ENCODE peak calls at places on chromosomes 13 and 19, in five cellular contexts. One of them, this sample, is unnamed.

GRCh38 chr19:4423727-4424126 is 21.3 kb downstream of the CHAF1A start:
- DNase-seq in thoracic aorta: no peak
- DNase-seq in esophagus squamous epithelium: no peak
- DNase-seq in lower leg skin: no peak
- DNase-seq in GM23338: no peak
- DNase-seq in this sample: no peak

GRCh38 chr19:2949939-2950285 is 5.1 kb upstream of the ZNF77 start:
- DNase-seq in thoracic aorta: no peak
- DNase-seq in esophagus squamous epithelium: no peak
- DNase-seq in lower leg skin: no peak
- DNase-seq in GM23338: peak
- DNase-seq in this sample: no peak

GRCh38 chr13:39836038-39836437 is 180.6 kb downstream of the COG6 start:
- DNase-seq in thoracic aorta: no peak
- DNase-seq in esophagus squamous epithelium: no peak
- DNase-seq in lower leg skin: no peak
- DNase-seq in GM23338: peak
- DNase-seq in this sample: no peak

GRCh38 chr13:99354371-99354951 is 47.3 kb upstream of the GPR183 start:
- DNase-seq in thoracic aorta: no peak
- DNase-seq in esophagus squamous epithelium: no peak
- DNase-seq in lower leg skin: no peak
- DNase-seq in GM23338: no peak
- DNase-seq in this sample: no peak

GRCh38 chr19:1756264-1756663 is 3.0 kb downstream of the ONECUT3 start:
- DNase-seq in thoracic aorta: no peak
- DNase-seq in esophagus squamous epithelium: no peak
- DNase-seq in lower leg skin: no peak
- DNase-seq in GM23338: no peak
- DNase-seq in this sample: no peak

GRCh38 chr19:2375341-2376121 is 15.5 kb downstream of the TMPRSS9 start:
- DNase-seq in thoracic aorta: no peak
- DNase-seq in esophagus squamous epithelium: no peak
- DNase-seq in lower leg skin: no peak
- DNase-seq in GM23338: no peak
- DNase-seq in this sample: no peak

GRCh38 chr19:33780746-33781145 is 15.9 kb upstream of the KCTD15 start:
- DNase-seq in thoracic aorta: no peak
- DNase-seq in esophagus squamous epithelium: no peak
- DNase-seq in lower leg skin: no peak
- DNase-seq in GM23338: no peak
- DNase-seq in this sample: no peak

GRCh38 chr19:50557009-50557613 is 11.1 kb downstream of the LRRC4B start:
- DNase-seq in thoracic aorta: no peak
- DNase-seq in esophagus squamous epithelium: no peak
- DNase-seq in lower leg skin: no peak
- DNase-seq in GM23338: peak
- DNase-seq in this sample: no peak

GRCh38 chr13:46032341-46032740 is 20.2 kb downstream of the ZC3H13 start:
- DNase-seq in thoracic aorta: no peak
- DNase-seq in esophagus squamous epithelium: no peak
- DNase-seq in lower leg skin: no peak
- DNase-seq in GM23338: no peak
- DNase-seq in this sample: no peak

GRCh38 chr13:42594577-42595571 is 20.9 kb downstream of the TNFSF11 start:
- DNase-seq in thoracic aorta: no peak
- DNase-seq in esophagus squamous epithelium: no peak
- DNase-seq in lower leg skin: no peak
- DNase-seq in GM23338: peak
- DNase-seq in this sample: no peak

GRCh38 chr13:106961219-106961618 is 393.3 kb upstream of the ARGLU1 start:
- DNase-seq in thoracic aorta: no peak
- DNase-seq in esophagus squamous epithelium: no peak
- DNase-seq in lower leg skin: no peak
- DNase-seq in GM23338: no peak
- DNase-seq in this sample: no peak

GRCh38 chr19:33840382-33840781 is 43.7 kb downstream of the KCTD15 start:
- DNase-seq in thoracic aorta: no peak
- DNase-seq in esophagus squamous epithelium: no peak
- DNase-seq in lower leg skin: peak
- DNase-seq in GM23338: no peak
- DNase-seq in this sample: no peak

GRCh38 chr13:111338841-111339240 is 18.4 kb downstream of the TEX29 start:
- DNase-seq in thoracic aorta: no peak
- DNase-seq in esophagus squamous epithelium: no peak
- DNase-seq in lower leg skin: peak
- DNase-seq in GM23338: no peak
- DNase-seq in this sample: no peak

GRCh38 chr13:72295173-72295572 is 428.2 kb upstream of the DACH1 start:
- DNase-seq in thoracic aorta: no peak
- DNase-seq in esophagus squamous epithelium: no peak
- DNase-seq in lower leg skin: no peak
- DNase-seq in GM23338: no peak
- DNase-seq in this sample: no peak

GRCh38 chr19:51460164-51460992 is 2.1 kb upstream of the SIGLEC8 start:
- DNase-seq in thoracic aorta: no peak
- DNase-seq in esophagus squamous epithelium: no peak
- DNase-seq in lower leg skin: peak
- DNase-seq in GM23338: peak
- DNase-seq in this sample: no peak

GRCh38 chr19:50720921-50721291 is 1.3 kb upstream of the SHANK1 start:
- DNase-seq in thoracic aorta: no peak
- DNase-seq in esophagus squamous epithelium: no peak
- DNase-seq in lower leg skin: no peak
- DNase-seq in GM23338: no peak
- DNase-seq in this sample: no peak

GRCh38 chr13:60114499-60115028 is 49.2 kb downstream of the DIAPH3 start:
- DNase-seq in thoracic aorta: no peak
- DNase-seq in esophagus squamous epithelium: no peak
- DNase-seq in lower leg skin: no peak
- DNase-seq in GM23338: no peak
- DNase-seq in this sample: no peak

GRCh38 chr13:21970172-21970571 is 299.3 kb downstream of the FGF9 start:
- DNase-seq in thoracic aorta: no peak
- DNase-seq in esophagus squamous epithelium: no peak
- DNase-seq in lower leg skin: no peak
- DNase-seq in GM23338: no peak
- DNase-seq in this sample: no peak

GRCh38 chr19:3603121-3603841 is 3.4 kb downstream of the TBXA2R start:
- DNase-seq in thoracic aorta: no peak
- DNase-seq in esophagus squamous epithelium: no peak
- DNase-seq in lower leg skin: no peak
- DNase-seq in GM23338: no peak
- DNase-seq in this sample: no peak

GRCh38 chr13:113211774-113212173 is 2.4 kb downstream of the CUL4A start:
- DNase-seq in thoracic aorta: no peak
- DNase-seq in esophagus squamous epithelium: no peak
- DNase-seq in lower leg skin: no peak
- DNase-seq in GM23338: peak
- DNase-seq in this sample: no peak

GRCh38 chr19:1750343-1751021 is 2.8 kb upstream of the ONECUT3 start:
- DNase-seq in thoracic aorta: no peak
- DNase-seq in esophagus squamous epithelium: no peak
- DNase-seq in lower leg skin: no peak
- DNase-seq in GM23338: no peak
- DNase-seq in this sample: no peak

GRCh38 chr19:56295531-56296455 is 18.8 kb downstream of the ZSCAN5A start:
- DNase-seq in thoracic aorta: no peak
- DNase-seq in esophagus squamous epithelium: no peak
- DNase-seq in lower leg skin: no peak
- DNase-seq in GM23338: peak
- DNase-seq in this sample: no peak

GRCh38 chr19:35879068-35879467 is 10.7 kb downstream of the APLP1 start:
- DNase-seq in thoracic aorta: no peak
- DNase-seq in esophagus squamous epithelium: no peak
- DNase-seq in lower leg skin: no peak
- DNase-seq in GM23338: peak
- DNase-seq in this sample: no peak

GRCh38 chr19:34172661-34173144 is 399 bp downstream of the LSM14A start:
- DNase-seq in thoracic aorta: no peak
- DNase-seq in esophagus squamous epithelium: no peak
- DNase-seq in lower leg skin: no peak
- DNase-seq in GM23338: no peak
- DNase-seq in this sample: no peak

GRCh38 chr13:42997381-42997780 is 5.3 kb upstream of the EPSTI1 start:
- DNase-seq in thoracic aorta: no peak
- DNase-seq in esophagus squamous epithelium: no peak
- DNase-seq in lower leg skin: no peak
- DNase-seq in GM23338: no peak
- DNase-seq in this sample: no peak

GRCh38 chr13:100389617-100390016 is 199.0 kb downstream of the GGACT start:
- DNase-seq in thoracic aorta: no peak
- DNase-seq in esophagus squamous epithelium: no peak
- DNase-seq in lower leg skin: no peak
- DNase-seq in GM23338: no peak
- DNase-seq in this sample: no peak

GRCh38 chr19:47796785-47797184 is 7.6 kb downstream of the TPRX1 start:
- DNase-seq in thoracic aorta: no peak
- DNase-seq in esophagus squamous epithelium: no peak
- DNase-seq in lower leg skin: no peak
- DNase-seq in GM23338: no peak
- DNase-seq in this sample: no peak

GRCh38 chr19:47792616-47793015 is 11.7 kb downstream of the TPRX1 start:
- DNase-seq in thoracic aorta: no peak
- DNase-seq in esophagus squamous epithelium: no peak
- DNase-seq in lower leg skin: no peak
- DNase-seq in GM23338: no peak
- DNase-seq in this sample: no peak

GRCh38 chr19:47797996-47798903 is 6.1 kb downstream of the TPRX1 start:
- DNase-seq in thoracic aorta: no peak
- DNase-seq in esophagus squamous epithelium: no peak
- DNase-seq in lower leg skin: no peak
- DNase-seq in GM23338: no peak
- DNase-seq in this sample: no peak

GRCh38 chr19:47790398-47790814 is 11.9 kb downstream of the SELENOW start:
- DNase-seq in thoracic aorta: peak
- DNase-seq in esophagus squamous epithelium: no peak
- DNase-seq in lower leg skin: peak
- DNase-seq in GM23338: peak
- DNase-seq in this sample: peak

GRCh38 chr19:47794526-47794925 is 9.8 kb downstream of the TPRX1 start:
- DNase-seq in thoracic aorta: no peak
- DNase-seq in esophagus squamous epithelium: no peak
- DNase-seq in lower leg skin: no peak
- DNase-seq in GM23338: peak
- DNase-seq in this sample: no peak
- TF ChIP-seq CTCF in thoracic aorta: no peak
- TF ChIP-seq CTCF in esophagus squamous epithelium: no peak
- TF ChIP-seq CTCF in lower leg skin: no peak
- TF ChIP-seq CTCF in GM23338: peak
- TF ChIP-seq CTCF in this sample: no peak

GRCh38 chr19:36973021-36973843 is 57.1 kb downstream of the ZNF568 start:
- DNase-seq in thoracic aorta: peak
- DNase-seq in esophagus squamous epithelium: peak
- DNase-seq in lower leg skin: peak
- DNase-seq in GM23338: peak
- DNase-seq in this sample: peak
- TF ChIP-seq CTCF in thoracic aorta: peak
- TF ChIP-seq CTCF in esophagus squamous epithelium: peak
- TF ChIP-seq CTCF in lower leg skin: no peak
- TF ChIP-seq CTCF in GM23338: peak
- TF ChIP-seq CTCF in this sample: peak

GRCh38 chr13:50847501-50847900 is 4.0 kb upstream of the DLEU7 start:
- DNase-seq in thoracic aorta: no peak
- DNase-seq in esophagus squamous epithelium: no peak
- DNase-seq in lower leg skin: no peak
- DNase-seq in GM23338: no peak
- DNase-seq in this sample: no peak
- TF ChIP-seq CTCF in thoracic aorta: no peak
- TF ChIP-seq CTCF in esophagus squamous epithelium: no peak
- TF ChIP-seq CTCF in lower leg skin: no peak
- TF ChIP-seq CTCF in GM23338: no peak
- TF ChIP-seq CTCF in this sample: no peak

GRCh38 chr19:38544569-38545315 is 73.0 kb downstream of the MAP4K1 start:
- DNase-seq in thoracic aorta: no peak
- DNase-seq in esophagus squamous epithelium: no peak
- DNase-seq in lower leg skin: no peak
- DNase-seq in GM23338: peak
- DNase-seq in this sample: no peak

GRCh38 chr19:38545596-38545995 is 72.2 kb downstream of the MAP4K1 start:
- DNase-seq in thoracic aorta: no peak
- DNase-seq in esophagus squamous epithelium: no peak
- DNase-seq in lower leg skin: no peak
- DNase-seq in GM23338: no peak
- DNase-seq in this sample: no peak

GRCh38 chr19:38543286-38543806 is 74.4 kb downstream of the MAP4K1 start:
- DNase-seq in thoracic aorta: no peak
- DNase-seq in esophagus squamous epithelium: no peak
- DNase-seq in lower leg skin: no peak
- DNase-seq in GM23338: no peak
- DNase-seq in this sample: no peak

GRCh38 chr19:38542040-38542439 is 75.7 kb downstream of the MAP4K1 start:
- DNase-seq in thoracic aorta: no peak
- DNase-seq in esophagus squamous epithelium: no peak
- DNase-seq in lower leg skin: no peak
- DNase-seq in GM23338: no peak
- DNase-seq in this sample: no peak

DNA sequence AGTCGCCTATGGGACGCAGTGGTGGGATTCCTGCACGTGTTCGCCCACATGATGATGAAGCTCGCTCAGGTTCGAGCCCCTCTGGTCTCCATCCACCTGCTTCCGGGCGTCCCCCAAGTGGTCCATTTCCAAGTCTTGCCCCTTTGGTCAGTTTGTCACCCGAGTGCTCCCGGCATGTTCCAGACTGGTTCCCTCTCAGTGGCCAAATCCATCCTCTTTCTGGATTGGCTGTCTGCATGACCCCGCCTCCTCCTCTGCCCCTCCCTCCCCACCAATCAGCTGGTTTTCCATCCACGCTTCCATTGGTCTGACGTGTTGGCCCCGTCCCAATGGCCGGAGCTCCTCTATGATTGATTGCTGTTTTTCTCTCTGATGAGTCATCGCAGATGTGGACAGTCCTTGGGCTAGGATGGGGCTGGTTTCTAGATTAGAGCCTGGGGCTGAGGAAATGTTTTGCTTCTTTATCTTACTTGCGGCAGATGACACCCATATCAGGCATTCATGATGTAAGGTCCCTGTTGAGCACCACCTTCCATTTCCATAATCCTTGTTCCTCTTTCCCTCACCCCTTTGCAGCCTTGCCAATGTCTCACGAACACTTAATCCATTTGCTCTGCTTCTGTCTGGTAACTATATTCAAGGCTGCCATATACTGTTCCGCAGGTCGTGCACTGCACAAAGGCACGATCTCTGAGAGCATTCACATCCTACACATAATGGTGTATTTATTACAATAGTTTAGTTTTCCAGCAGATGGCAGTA is 73.8 kb downstream of the MAP4K1 start:
- DNase-seq in thoracic aorta: peak
- DNase-seq in esophagus squamous epithelium: no peak
- DNase-seq in lower leg skin: no peak
- DNase-seq in GM23338: peak
- DNase-seq in this sample: peak
- TF ChIP-seq CTCF in thoracic aorta: peak
- TF ChIP-seq CTCF in esophagus squamous epithelium: peak
- TF ChIP-seq CTCF in lower leg skin: no peak
- TF ChIP-seq CTCF in GM23338: peak
- TF ChIP-seq CTCF in this sample: no peak

GRCh38 chr19:45913874-45914830 is at the start of gene NANOS2:
- DNase-seq in thoracic aorta: no peak
- DNase-seq in esophagus squamous epithelium: no peak
- DNase-seq in lower leg skin: no peak
- DNase-seq in GM23338: peak
- DNase-seq in this sample: no peak
- TF ChIP-seq CTCF in thoracic aorta: no peak
- TF ChIP-seq CTCF in esophagus squamous epithelium: no peak
- TF ChIP-seq CTCF in lower leg skin: no peak
- TF ChIP-seq CTCF in GM23338: peak
- TF ChIP-seq CTCF in this sample: no peak

This sample was measured in omental fat pad.